ENCODE peak calls at places on chromosomes 13 and 19, in seven cellular contexts. One of them, this sample, is unnamed.

GRCh38 chr13:20997301-20998061 is 63.9 kb downstream of the LATS2 start:
- DNase-seq in bronchial epithelial cell: no peak
- DNase-seq in IMR-90: peak; percentile 98
- DNase-seq in stomach: no peak
- DNase-seq in body of pancreas: no peak
- DNase-seq in PC-9: no peak
- DNase-seq in BE2C: no peak
- DNase-seq in this sample: peak; percentile 52

GRCh38 chr13:83773961-83774360 is 108.3 kb downstream of the SLITRK1 start:
- DNase-seq in stomach: no peak
- DNase-seq in body of pancreas: no peak
- DNase-seq in IMR-90: peak; percentile 17
- DNase-seq in BE2C: no peak
- DNase-seq in PC-9: no peak
- DNase-seq in bronchial epithelial cell: no peak
- DNase-seq in this sample: no peak

GRCh38 chr13:50948576-50948975 is 39.0 kb downstream of the RNASEH2B start:
- DNase-seq in PC-9: no peak
- DNase-seq in bronchial epithelial cell: no peak
- DNase-seq in body of pancreas: no peak
- DNase-seq in IMR-90: peak; percentile 5
- DNase-seq in BE2C: no peak
- DNase-seq in stomach: no peak
- DNase-seq in this sample: no peak

GRCh38 chr13:96816261-96816660 is 178.0 kb downstream of the OXGR1 start:
- DNase-seq in PC-9: no peak
- DNase-seq in BE2C: no peak
- DNase-seq in stomach: no peak
- DNase-seq in bronchial epithelial cell: no peak
- DNase-seq in IMR-90: no peak
- DNase-seq in body of pancreas: no peak
- DNase-seq in this sample: no peak

GRCh38 chr19:5134683-5135082 is 165.8 kb downstream of the KDM4B start:
- DNase-seq in stomach: no peak
- DNase-seq in PC-9: no peak
- DNase-seq in IMR-90: no peak
- DNase-seq in bronchial epithelial cell: no peak
- DNase-seq in body of pancreas: no peak
- DNase-seq in BE2C: no peak
- DNase-seq in this sample: no peak

GRCh38 chr19:15550847-15551182 is 42.5 kb downstream of the CYP4F22 start:
- DNase-seq in BE2C: no peak
- DNase-seq in PC-9: no peak
- DNase-seq in body of pancreas: peak; percentile 9
- DNase-seq in bronchial epithelial cell: no peak
- DNase-seq in IMR-90: no peak
- DNase-seq in stomach: no peak
- DNase-seq in this sample: no peak

GRCh38 chr13:38804536-38804935 is 117.7 kb downstream of the FREM2 start:
- DNase-seq in PC-9: no peak
- DNase-seq in stomach: no peak
- DNase-seq in body of pancreas: no peak
- DNase-seq in bronchial epithelial cell: peak; percentile 72
- DNase-seq in IMR-90: no peak
- DNase-seq in BE2C: no peak
- DNase-seq in this sample: no peak

GRCh38 chr13:31890946-31891345 is 140.6 kb upstream of the FRY start:
- DNase-seq in bronchial epithelial cell: no peak
- DNase-seq in IMR-90: no peak
- DNase-seq in body of pancreas: no peak
- DNase-seq in BE2C: no peak
- DNase-seq in PC-9: no peak
- DNase-seq in stomach: no peak
- DNase-seq in this sample: no peak

GRCh38 chr13:38386421-38386820 is 36.8 kb downstream of the UFM1 start:
- DNase-seq in stomach: no peak
- DNase-seq in bronchial epithelial cell: peak; percentile 97
- DNase-seq in BE2C: no peak
- DNase-seq in body of pancreas: no peak
- DNase-seq in PC-9: no peak
- DNase-seq in IMR-90: peak; percentile 3
- DNase-seq in this sample: no peak

GRCh38 chr13:58531614-58532013 is 900.1 kb downstream of the PCDH17 start:
- DNase-seq in stomach: no peak
- DNase-seq in bronchial epithelial cell: no peak
- DNase-seq in body of pancreas: no peak
- DNase-seq in BE2C: no peak
- DNase-seq in PC-9: no peak
- DNase-seq in IMR-90: no peak
- DNase-seq in this sample: no peak

GRCh38 chr19:41307954-41308449 is 2.0 kb upstream of the CCDC97 start:
- DNase-seq in body of pancreas: no peak
- DNase-seq in BE2C: no peak
- DNase-seq in IMR-90: no peak
- DNase-seq in bronchial epithelial cell: no peak
- DNase-seq in stomach: no peak
- DNase-seq in PC-9: no peak
- DNase-seq in this sample: no peak
- H3K4me3 ChIP-seq in body of pancreas: no peak overlapping the region
- H3K4me3 ChIP-seq in BE2C: no peak overlapping the region
- H3K4me3 ChIP-seq in IMR-90: no peak overlapping the region
- H3K4me3 ChIP-seq in bronchial epithelial cell: no peak overlapping the region
- H3K4me3 ChIP-seq in stomach: no peak overlapping the region
- H3K4me3 ChIP-seq in PC-9: no peak overlapping the region
- H3K4me3 ChIP-seq in this sample: no peak overlapping the region

GRCh38 chr19:35446194-35446593 is 1.9 kb upstream of the FFAR2 start:
- DNase-seq in bronchial epithelial cell: no peak
- DNase-seq in body of pancreas: no peak
- DNase-seq in stomach: no peak
- DNase-seq in BE2C: no peak
- DNase-seq in PC-9: no peak
- DNase-seq in IMR-90: no peak
- DNase-seq in this sample: no peak

GRCh38 chr19:35451278-35452096 is 3.4 kb downstream of the FFAR2 start:
- DNase-seq in body of pancreas: no peak
- DNase-seq in bronchial epithelial cell: no peak
- DNase-seq in IMR-90: no peak
- DNase-seq in PC-9: no peak
- DNase-seq in stomach: no peak
- DNase-seq in BE2C: no peak
- DNase-seq in this sample: no peak

GRCh38 chr19:35444735-35445134 is 3.3 kb upstream of the FFAR2 start:
- DNase-seq in IMR-90: no peak
- DNase-seq in PC-9: no peak
- DNase-seq in BE2C: no peak
- DNase-seq in body of pancreas: no peak
- DNase-seq in stomach: no peak
- DNase-seq in bronchial epithelial cell: no peak
- DNase-seq in this sample: no peak

GRCh38 chr19:35447870-35448492 is at the start of gene FFAR2:
- DNase-seq in bronchial epithelial cell: no peak
- DNase-seq in BE2C: no peak
- DNase-seq in stomach: no peak
- DNase-seq in body of pancreas: no peak
- DNase-seq in PC-9: no peak
- DNase-seq in IMR-90: no peak
- DNase-seq in this sample: no peak

DNA sequence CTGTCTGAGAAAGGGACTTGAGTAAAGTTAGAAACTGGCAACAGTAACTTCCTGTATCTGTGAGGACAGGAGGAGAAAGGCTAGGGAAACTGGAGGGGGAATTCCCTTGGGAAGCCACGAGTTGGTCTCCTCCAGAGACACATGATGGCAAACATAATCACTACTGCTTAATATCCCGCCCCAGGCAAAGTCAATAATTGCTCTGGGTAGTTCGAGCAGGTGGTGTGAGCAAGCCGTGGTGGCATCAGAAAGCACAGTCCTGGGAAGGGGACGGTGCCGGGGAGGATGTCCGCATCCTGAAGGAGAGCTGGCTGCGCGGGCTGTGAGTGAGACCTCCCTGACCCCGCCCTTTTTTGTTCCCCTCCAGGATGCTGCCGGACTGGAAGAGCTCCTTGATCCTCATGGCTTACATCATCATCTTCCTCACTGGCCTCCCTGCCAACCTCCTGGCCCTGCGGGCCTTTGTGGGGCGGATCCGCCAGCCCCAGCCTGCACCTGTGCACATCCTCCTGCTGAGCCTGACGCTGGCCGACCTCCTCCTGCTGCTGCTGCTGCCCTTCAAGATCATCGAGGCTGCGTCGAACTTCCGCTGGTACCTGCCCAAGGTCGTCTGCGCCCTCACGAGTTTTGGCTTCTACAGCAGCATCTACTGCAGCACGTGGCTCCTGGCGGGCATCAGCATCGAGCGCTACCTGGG is 1.4 kb downstream of the FFAR2 start:
- DNase-seq in body of pancreas: peak; percentile 26
- DNase-seq in bronchial epithelial cell: no peak
- DNase-seq in IMR-90: no peak
- DNase-seq in stomach: peak; percentile 38
- DNase-seq in BE2C: peak; percentile 86
- DNase-seq in PC-9: peak; percentile 47
- DNase-seq in this sample: peak; percentile 47
- H3K27me3 ChIP-seq in body of pancreas: no peaks in the 10 kb centered on the region
- H3K27me3 ChIP-seq in bronchial epithelial cell: no peaks in the 10 kb centered on the region
- H3K27me3 ChIP-seq in IMR-90: peaks cover 4% of the 10 kb centered on the region
- H3K27me3 ChIP-seq in stomach: peaks cover 3% of the 10 kb centered on the region
- H3K27me3 ChIP-seq in BE2C: no peaks in the 10 kb centered on the region
- H3K27me3 ChIP-seq in PC-9: peaks cover 59% of the 10 kb centered on the region
- H3K27me3 ChIP-seq in this sample: no peaks in the 10 kb centered on the region

GRCh38 chr19:58555369-58555885 is 522 bp upstream of the CHMP2A start:
- DNase-seq in BE2C: no peak
- DNase-seq in body of pancreas: no peak
- DNase-seq in PC-9: no peak
- DNase-seq in IMR-90: no peak
- DNase-seq in stomach: no peak
- DNase-seq in bronchial epithelial cell: no peak
- DNase-seq in this sample: no peak

GRCh38 chr19:58551577-58552471 is 3.1 kb downstream of the CHMP2A start:
- DNase-seq in body of pancreas: no peak
- DNase-seq in stomach: no peak
- DNase-seq in BE2C: no peak
- DNase-seq in IMR-90: no peak
- DNase-seq in PC-9: no peak
- DNase-seq in bronchial epithelial cell: no peak
- DNase-seq in this sample: no peak

GRCh38 chr19:58552655-58553054 is 2.2 kb downstream of the CHMP2A start:
- DNase-seq in bronchial epithelial cell: no peak
- DNase-seq in PC-9: no peak
- DNase-seq in IMR-90: no peak
- DNase-seq in BE2C: no peak
- DNase-seq in stomach: no peak
- DNase-seq in body of pancreas: no peak
- DNase-seq in this sample: no peak

GRCh38 chr19:58554494-58555368 is at the start of gene CHMP2A:
- DNase-seq in IMR-90: peak; percentile 95
- DNase-seq in stomach: peak; percentile 99
- DNase-seq in bronchial epithelial cell: peak; percentile 81
- DNase-seq in PC-9: peak; percentile 96
- DNase-seq in BE2C: peak; percentile 99
- DNase-seq in body of pancreas: peak; percentile 98
- DNase-seq in this sample: peak; percentile 99

DNA sequence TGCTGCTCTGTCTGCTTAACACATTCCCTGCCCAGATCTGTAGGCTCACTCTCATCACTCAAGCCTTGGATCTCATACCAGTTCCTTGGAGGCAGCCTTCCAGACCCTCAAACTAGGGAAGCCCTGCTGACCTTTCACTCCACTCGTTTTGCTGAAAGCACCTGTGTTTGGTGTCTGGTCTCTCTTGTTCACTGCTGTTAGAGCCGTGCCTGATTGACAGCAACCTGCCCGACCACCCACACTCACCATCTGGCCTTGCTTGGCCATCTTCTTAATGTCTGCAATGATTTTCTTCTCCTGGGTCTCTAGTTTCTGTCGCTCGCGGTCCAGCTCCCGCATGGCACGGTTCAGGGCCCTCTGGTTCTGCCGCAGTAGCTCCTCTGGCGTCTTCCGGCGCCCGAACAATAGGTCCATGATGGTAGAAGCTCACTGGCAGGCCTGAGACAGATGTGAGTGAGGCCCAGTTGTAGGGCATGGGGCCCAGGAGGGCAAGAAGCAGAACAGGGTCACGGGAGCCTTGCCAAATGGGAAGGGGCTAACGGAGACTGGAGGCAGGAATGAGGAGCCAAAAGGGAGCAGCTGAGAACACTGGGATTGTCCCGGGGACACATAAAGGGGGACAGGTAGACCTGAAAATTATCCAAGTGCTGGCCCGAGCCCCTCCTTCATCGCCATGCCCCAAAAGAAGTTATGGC is 959 bp downstream of the CHMP2A start:
- DNase-seq in PC-9: no peak
- DNase-seq in bronchial epithelial cell: no peak
- DNase-seq in IMR-90: no peak
- DNase-seq in BE2C: no peak
- DNase-seq in stomach: no peak
- DNase-seq in body of pancreas: no peak
- DNase-seq in this sample: no peak
- H3K36me3 ChIP-seq in PC-9: no peaks in the 10 kb centered on the region
- H3K36me3 ChIP-seq in bronchial epithelial cell: peaks cover 33% of the 10 kb centered on the region
- H3K36me3 ChIP-seq in IMR-90: peaks cover 50% of the 10 kb centered on the region
- H3K36me3 ChIP-seq in BE2C: peaks cover 53% of the 10 kb centered on the region
- H3K36me3 ChIP-seq in stomach: peaks cover 58% of the 10 kb centered on the region
- H3K36me3 ChIP-seq in body of pancreas: peaks cover 27% of the 10 kb centered on the region
- H3K36me3 ChIP-seq in this sample: peaks cover 44% of the 10 kb centered on the region

GRCh38 chr19:43779147-43779819 is 1.5 kb downstream of the KCNN4 start:
- DNase-seq in BE2C: no peak
- DNase-seq in PC-9: peak; percentile 74
- DNase-seq in IMR-90: no peak
- DNase-seq in bronchial epithelial cell: no peak
- DNase-seq in body of pancreas: no peak
- DNase-seq in stomach: peak; percentile 68
- DNase-seq in this sample: peak; percentile 34

GRCh38 chr19:43779820-43780219 is 953 bp downstream of the KCNN4 start:
- DNase-seq in BE2C: no peak
- DNase-seq in bronchial epithelial cell: no peak
- DNase-seq in body of pancreas: no peak
- DNase-seq in stomach: no peak
- DNase-seq in IMR-90: no peak
- DNase-seq in PC-9: peak; percentile 39
- DNase-seq in this sample: peak; percentile 39

GRCh38 chr19:43782311-43782660 is 1.5 kb upstream of the KCNN4 start:
- DNase-seq in body of pancreas: no peak
- DNase-seq in stomach: no peak
- DNase-seq in IMR-90: no peak
- DNase-seq in bronchial epithelial cell: no peak
- DNase-seq in PC-9: no peak
- DNase-seq in BE2C: no peak
- DNase-seq in this sample: no peak

GRCh38 chr19:43781630-43782310 is 997 bp upstream of the KCNN4 start:
- DNase-seq in bronchial epithelial cell: peak; percentile 48
- DNase-seq in body of pancreas: no peak
- DNase-seq in IMR-90: no peak
- DNase-seq in BE2C: no peak
- DNase-seq in PC-9: no peak
- DNase-seq in stomach: no peak
- DNase-seq in this sample: no peak

GRCh38 chr19:43780706-43781525 is at the start of gene KCNN4:
- DNase-seq in BE2C: no peak
- DNase-seq in IMR-90: peak; percentile 67
- DNase-seq in PC-9: peak; percentile 80
- DNase-seq in stomach: peak; percentile 57
- DNase-seq in body of pancreas: no peak
- DNase-seq in bronchial epithelial cell: peak; percentile 81
- DNase-seq in this sample: peak; percentile 56
- H3K4me3 ChIP-seq in BE2C: no peak within 1 kb of the TSS
- H3K4me3 ChIP-seq in IMR-90: no peak within 1 kb of the TSS
- H3K4me3 ChIP-seq in PC-9: peak within 1 kb of the TSS; percentile 62
- H3K4me3 ChIP-seq in stomach: peak within 1 kb of the TSS; percentile 31
- H3K4me3 ChIP-seq in body of pancreas: no peak within 1 kb of the TSS
- H3K4me3 ChIP-seq in bronchial epithelial cell: peak within 1 kb of the TSS; percentile 9
- H3K4me3 ChIP-seq in this sample: no peak within 1 kb of the TSS